ENCODE peak calls at places on chromosomes 13 and 19, in six cellular contexts. M, C, K, A, D and U are unnamed samples.

GRCh38 chr19:16736709-16737108 is 17.1 kb downstream of the NWD1 start:
- DNase-seq in M (no peak), C (no peak), K (no peak), A (no peak), D (peak), U (no peak)

GRCh38 chr19:35260694-35261304 is 8.0 kb upstream of the USF2 start:
- DNase-seq in M (no peak), C (no peak), K (no peak), A (no peak), D (no peak), U (no peak)

GRCh38 chr19:16160943-16161560 is 12.3 kb downstream of the CIB3 start:
- DNase-seq in M (peak), C (no peak), K (peak), A (no peak), D (peak), U (no peak)

GRCh38 chr19:32691952-32692726 is 518 bp downstream of the NUDT19 start:
- DNase-seq in M (peak), C (peak), K (peak), A (peak), D (peak), U (peak)

GRCh38 chr13:44578064-44578394 is 1.9 kb upstream of the TSC22D1 start:
- DNase-seq in M (no peak), C (peak), K (no peak), A (no peak), D (no peak), U (no peak)

GRCh38 chr13:44223785-44224432 is 149.7 kb upstream of the SERP2 start:
- DNase-seq in M (no peak), C (no peak), K (peak), A (no peak), D (no peak), U (no peak)

GRCh38 chr19:50710094-50710493 is 9.5 kb downstream of the SHANK1 start:
- DNase-seq in M (peak), C (no peak), K (no peak), A (no peak), D (no peak), U (no peak)

GRCh38 chr19:1991018-1991390 is 24.5 kb downstream of the BTBD2 start:
- DNase-seq in M (no peak), C (no peak), K (no peak), A (no peak), D (no peak), U (no peak)

GRCh38 chr19:36214388-36215275 is at the start of the genes ZNF146 and ZNF565:
- DNase-seq in M (peak), C (peak), K (peak), A (peak), D (peak), U (peak)

GRCh38 chr13:106683179-106683578 is 115.2 kb upstream of the ARGLU1 start:
- DNase-seq in M (no peak), C (no peak), K (peak), A (no peak), D (no peak), U (no peak)

GRCh38 chr13:64239372-64239771 is 2823.7 kb upstream of the PCDH20 start:
- DNase-seq in M (peak), C (no peak), K (no peak), A (no peak), D (peak), U (no peak)

GRCh38 chr13:97934590-97934989 is 18.9 kb upstream of the IPO5 start:
- DNase-seq in M (no peak), C (no peak), K (no peak), A (no peak), D (no peak), U (no peak)